ENCODE peak calls at places on chromosomes 13 and 19, in five cellular contexts. X, K, I, C and Z are unnamed samples.

GRCh38 chr13:97280478-97280877 is 58.3 kb downstream of the MBNL2 start:
- DNase-seq in X (no peak), K (no peak), I (no peak), C (no peak), Z (no peak)

GRCh38 chr19:2507109-2507508 is 31.2 kb downstream of the GADD45B start:
- DNase-seq in X (peak; percentile 88), K (peak; percentile 73), I (peak; percentile 76), C (peak; percentile 58), Z (peak; percentile 57)

GRCh38 chr13:51380269-51380668 is 40.8 kb downstream of the SERPINE3 start:
- DNase-seq in X (peak; percentile 66), K (no peak), I (no peak), C (peak; percentile 65), Z (peak; percentile 32)

GRCh38 chr19:56507446-56508281 is at the start of gene ZNF471:
- DNase-seq in X (peak; percentile 99), K (peak; percentile 96), I (peak; percentile 97), C (peak; percentile 99), Z (peak; percentile 98)

GRCh38 chr13:110397445-110397844 is 90.4 kb downstream of the COL4A2 start:
- DNase-seq in X (peak; percentile 92), K (no peak), I (no peak), C (peak; percentile 90), Z (peak; percentile 94)

GRCh38 chr13:97136418-97136817 is 85.7 kb upstream of the MBNL2 start:
- DNase-seq in X (no peak), K (no peak), I (no peak), C (no peak), Z (no peak)

GRCh38 chr13:50161052-50161451 is 145.8 kb downstream of the KCNRG start:
- DNase-seq in X (peak; percentile 69), K (no peak), I (no peak), C (peak; percentile 69), Z (peak; percentile 64)

GRCh38 chr19:46480409-46480808 is 9.0 kb upstream of the PNMA8A start:
- DNase-seq in X (peak; percentile 80), K (peak; percentile 81), I (no peak), C (peak; percentile 89), Z (peak; percentile 78)

GRCh38 chr13:110525328-110526319 is 35.9 kb downstream of the RAB20 start:
- DNase-seq in X (no peak), K (no peak), I (no peak), C (no peak), Z (no peak)

GRCh38 chr19:485583-486236 is 10.6 kb upstream of the MADCAM1 start:
- DNase-seq in X (no peak), K (peak; percentile 74), I (peak; percentile 64), C (peak; percentile 60), Z (peak; percentile 80)

GRCh38 chr13:27476943-27477681 is 26.7 kb upstream of the MTIF3 start:
- DNase-seq in X (peak; percentile 7), K (peak; percentile 74), I (peak; percentile 59), C (peak; percentile 16), Z (peak; percentile 38)

GRCh38 chr13:73057284-73058025 is 1.4 kb upstream of the KLF5 start:
- DNase-seq in X (no peak), K (no peak), I (no peak), C (no peak), Z (no peak)

GRCh38 chr13:32209670-32210069 is 105.5 kb downstream of the ZAR1L start:
- DNase-seq in X (peak; percentile 2), K (no peak), I (no peak), C (no peak), Z (no peak)

GRCh38 chr13:75788494-75788991 is 152.4 kb downstream of the LMO7 start:
- DNase-seq in X (peak; percentile 76), K (no peak), I (no peak), C (peak; percentile 74), Z (peak; percentile 92)

GRCh38 chr19:45403781-45404556 is 900 bp downstream of the PPP1R13L start:
- DNase-seq in X (peak; percentile 39), K (peak; percentile 79), I (peak; percentile 81), C (peak; percentile 35), Z (no peak)

GRCh38 chr13:29521336-29521735 is 74.2 kb downstream of the SLC7A1 start:
- DNase-seq in X (no peak), K (no peak), I (no peak), C (no peak), Z (no peak)

GRCh38 chr19:51002542-51003311 is 1.3 kb upstream of the KLK8 start:
- DNase-seq in X (no peak), K (peak; percentile 65), I (no peak), C (peak; percentile 17), Z (no peak)

GRCh38 chr19:35459414-35460082 is 11.5 kb downstream of the FFAR2 start:
- DNase-seq in X (peak; percentile 41), K (peak; percentile 61), I (no peak), C (peak; percentile 89), Z (no peak)

GRCh38 chr13:41652735-41653361 is 195.5 kb downstream of the RGCC start:
- DNase-seq in X (peak; percentile 87), K (peak; percentile 62), I (no peak), C (peak; percentile 76), Z (peak; percentile 79)

GRCh38 chr19:38616265-38616664 is 1.5 kb downstream of the MAP4K1 start:
- DNase-seq in X (no peak), K (no peak), I (no peak), C (no peak), Z (no peak)

DNA sequence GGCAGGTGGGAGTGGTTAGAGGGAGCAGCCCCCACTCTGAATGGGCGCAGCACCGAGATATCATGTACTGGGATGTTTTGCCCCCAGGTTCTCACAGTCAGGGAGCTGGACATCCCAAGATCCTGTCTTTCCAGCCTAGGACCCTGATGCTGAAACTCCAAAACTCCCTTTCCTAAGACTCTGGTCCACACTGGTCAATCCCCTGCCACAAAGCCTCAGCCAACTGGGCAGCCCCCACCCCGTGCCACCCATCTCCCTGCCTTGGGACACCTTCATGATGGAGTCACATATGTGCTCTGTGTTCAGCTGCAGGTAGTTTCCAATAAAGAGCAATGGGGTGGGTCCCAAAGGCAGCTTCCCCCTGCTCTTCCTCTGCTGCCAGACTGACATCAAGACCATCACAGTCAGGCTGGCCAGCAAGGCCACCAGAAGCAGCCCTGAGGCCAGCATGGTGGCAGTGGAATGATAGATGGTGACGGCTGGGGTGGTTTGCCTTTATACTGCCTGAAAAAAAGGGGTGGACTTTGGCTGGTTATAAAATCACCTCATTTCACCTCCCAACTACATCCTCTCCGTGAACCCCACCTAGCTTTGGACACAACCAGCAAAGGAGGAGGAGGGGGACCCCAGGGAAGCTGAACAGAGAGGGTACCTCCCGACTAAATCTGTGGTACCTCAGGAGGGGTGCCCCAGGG is 36.3 kb downstream of the CYP2B6 start:
- DNase-seq in X (no peak), K (no peak), I (no peak), C (no peak), Z (no peak)
- H3K4me3 ChIP-seq in X (no peak overlapping the region), K (no peak overlapping the region), I (no peak overlapping the region), C (no peak overlapping the region), Z (no peak overlapping the region)

GRCh38 chr13:99505814-99506269 is 4.6 kb downstream of the TM9SF2 start:
- DNase-seq in X (peak; percentile 37), K (no peak), I (no peak), C (peak; percentile 27), Z (peak; percentile 45)
- TF ChIP-seq CTCF in X (peak; percentile 35), K (peak; percentile 51), I (no peak), C (peak; percentile 33), Z (peak; percentile 26)

DNA sequence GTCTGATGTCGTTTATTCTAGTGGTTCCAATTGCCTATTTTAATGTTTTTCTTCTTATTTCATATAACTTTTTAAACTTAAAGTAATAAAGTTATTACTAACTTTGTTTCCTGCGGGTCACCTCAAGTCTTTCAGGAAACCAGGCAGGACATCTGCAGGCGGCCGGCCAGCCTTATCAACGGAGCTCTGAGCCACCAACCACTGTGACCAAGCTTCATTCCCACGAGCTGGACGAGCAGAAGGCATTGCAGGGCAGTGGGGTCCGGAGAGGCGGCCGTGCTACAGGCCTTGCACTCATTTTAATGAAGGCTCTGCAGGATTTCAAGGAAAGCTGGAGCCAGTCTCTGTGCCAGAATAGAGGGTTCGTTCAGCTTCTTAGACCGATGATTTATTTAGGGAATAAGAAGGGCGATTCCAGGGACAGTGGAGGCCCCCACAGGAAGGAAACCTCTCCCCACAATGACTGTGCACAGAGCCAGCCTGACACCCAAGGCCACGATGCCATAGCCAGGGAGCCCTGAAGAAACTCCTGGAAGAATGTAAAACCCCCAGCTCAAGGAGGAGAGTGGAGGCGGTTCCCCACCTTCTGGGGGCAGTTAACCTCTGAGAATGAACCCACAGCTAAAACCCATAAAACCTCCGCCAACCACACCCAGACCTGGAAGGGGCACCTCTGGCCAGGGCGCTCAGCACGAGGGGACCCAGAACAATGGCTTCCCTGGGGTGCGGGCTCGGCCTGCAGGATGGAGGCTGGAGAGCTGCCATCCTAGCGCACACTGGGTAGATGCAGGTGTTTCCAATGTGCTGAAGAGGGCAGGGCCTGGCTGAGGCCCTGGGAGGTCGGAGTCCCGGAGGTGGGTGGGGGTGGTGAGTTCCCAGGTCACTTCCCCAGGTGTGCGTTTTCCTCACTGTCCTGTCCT is 75.0 kb downstream of the RASA3 start:
- DNase-seq in X (no peak), K (no peak), I (no peak), C (no peak), Z (no peak)
- H3K4me3 ChIP-seq in X (no peak overlapping the region), K (no peak overlapping the region), I (no peak overlapping the region), C (no peak overlapping the region), Z (no peak overlapping the region)

GRCh38 chr13:31105020-31105800 is 56.5 kb downstream of the HSPH1 start:
- DNase-seq in X (peak; percentile 25), K (no peak), I (no peak), C (peak; percentile 54), Z (peak; percentile 46)

GRCh38 chr13:31110169-31110568 is 51.5 kb downstream of the HSPH1 start:
- DNase-seq in X (no peak), K (no peak), I (no peak), C (no peak), Z (no peak)

GRCh38 chr13:31101511-31102170 is 60.1 kb downstream of the HSPH1 start:
- DNase-seq in X (no peak), K (no peak), I (no peak), C (peak; percentile 10), Z (no peak)

GRCh38 chr13:31107109-31107508 is 54.6 kb downstream of the HSPH1 start:
- DNase-seq in X (no peak), K (no peak), I (no peak), C (no peak), Z (no peak)

DNA sequence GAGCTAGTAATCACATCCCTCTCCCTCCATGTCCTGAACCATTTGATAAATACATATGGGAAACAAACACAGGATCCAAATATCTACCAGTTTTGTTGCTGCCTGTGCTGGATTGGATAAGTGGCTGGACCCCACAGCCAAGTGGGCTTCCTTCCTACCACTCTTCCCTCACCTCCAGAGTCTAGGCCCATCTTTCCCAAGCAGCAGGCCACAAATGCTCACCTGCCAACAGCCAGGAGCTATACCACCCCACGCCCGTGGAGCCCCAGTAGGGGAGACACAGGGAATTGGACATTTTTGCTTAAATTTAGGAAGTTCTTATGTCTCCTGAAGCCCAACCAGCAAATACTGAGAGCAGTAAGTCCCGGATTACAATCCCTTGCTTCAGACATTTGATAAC is 55.8 kb downstream of the HSPH1 start:
- DNase-seq in X (no peak), K (no peak), I (no peak), C (no peak), Z (no peak)
- TF ChIP-seq CTCF in X (no peak), K (no peak), I (no peak), C (no peak), Z (no peak)